ENCODE peak calls at places on chromosomes 7 and 10, in five cellular contexts. One of them, this sample, is unnamed.

GRCh38 chr7:112067205-112067604 is 139.0 kb downstream of the DOCK4 start:
- DNase-seq in OCI-LY7: no peak
- DNase-seq in fibroblast of mammary gland: no peak
- DNase-seq in transverse colon: no peak
- DNase-seq in A549: no peak
- DNase-seq in this sample: no peak

GRCh38 chr10:125073996-125074395 is 86.4 kb downstream of the CTBP2 start:
- DNase-seq in A549: no peak
- DNase-seq in fibroblast of mammary gland: no peak
- DNase-seq in OCI-LY7: no peak
- DNase-seq in transverse colon: no peak
- DNase-seq in this sample: no peak

GRCh38 chr7:92988941-92989540 is 128.7 kb downstream of the SAMD9 start:
- DNase-seq in fibroblast of mammary gland: peak
- DNase-seq in OCI-LY7: no peak
- DNase-seq in A549: no peak
- DNase-seq in transverse colon: no peak
- DNase-seq in this sample: no peak

GRCh38 chr7:17408245-17408903 is 109.9 kb downstream of the AHR start:
- DNase-seq in A549: peak
- DNase-seq in fibroblast of mammary gland: peak
- DNase-seq in transverse colon: peak
- DNase-seq in OCI-LY7: no peak
- DNase-seq in this sample: peak

GRCh38 chr7:33750177-33750576 is 155.2 kb upstream of the BMPER start:
- DNase-seq in fibroblast of mammary gland: peak
- DNase-seq in transverse colon: no peak
- DNase-seq in A549: no peak
- DNase-seq in OCI-LY7: no peak
- DNase-seq in this sample: no peak

GRCh38 chr7:12951397-12951801 is 264.0 kb downstream of the ARL4A start:
- DNase-seq in A549: peak
- DNase-seq in fibroblast of mammary gland: peak
- DNase-seq in OCI-LY7: no peak
- DNase-seq in transverse colon: no peak
- DNase-seq in this sample: no peak

GRCh38 chr7:128735433-128735832 is 3.7 kb upstream of the CALU start:
- DNase-seq in OCI-LY7: no peak
- DNase-seq in transverse colon: no peak
- DNase-seq in fibroblast of mammary gland: no peak
- DNase-seq in A549: no peak
- DNase-seq in this sample: no peak

GRCh38 chr10:47384148-47384921 is at the start of gene ZNF488:
- DNase-seq in fibroblast of mammary gland: peak
- DNase-seq in A549: peak
- DNase-seq in OCI-LY7: peak
- DNase-seq in transverse colon: peak
- DNase-seq in this sample: no peak

GRCh38 chr7:104482362-104483042 is 154.1 kb downstream of the LHFPL3 start:
- DNase-seq in fibroblast of mammary gland: no peak
- DNase-seq in transverse colon: peak
- DNase-seq in OCI-LY7: no peak
- DNase-seq in A549: no peak
- DNase-seq in this sample: no peak

GRCh38 chr10:43235070-43235900 is 31.6 kb downstream of the RASGEF1A start:
- DNase-seq in OCI-LY7: no peak
- DNase-seq in transverse colon: no peak
- DNase-seq in fibroblast of mammary gland: no peak
- DNase-seq in A549: no peak
- DNase-seq in this sample: no peak

GRCh38 chr7:6284055-6284400 is 11.6 kb upstream of the CYTH3 start:
- DNase-seq in transverse colon: no peak
- DNase-seq in OCI-LY7: no peak
- DNase-seq in fibroblast of mammary gland: peak
- DNase-seq in A549: peak
- DNase-seq in this sample: no peak

GRCh38 chr10:44982114-44982460 is 3.5 kb upstream of the DEPP1 start:
- DNase-seq in transverse colon: no peak
- DNase-seq in A549: no peak
- DNase-seq in OCI-LY7: no peak
- DNase-seq in fibroblast of mammary gland: peak
- DNase-seq in this sample: no peak

GRCh38 chr7:74083117-74083876 is at the start of gene LIMK1:
- DNase-seq in fibroblast of mammary gland: peak
- DNase-seq in OCI-LY7: peak
- DNase-seq in A549: peak
- DNase-seq in transverse colon: peak
- DNase-seq in this sample: no peak

GRCh38 chr7:15845868-15846267 is 159.4 kb upstream of the MEOX2 start:
- DNase-seq in A549: no peak
- DNase-seq in transverse colon: no peak
- DNase-seq in fibroblast of mammary gland: no peak
- DNase-seq in OCI-LY7: no peak
- DNase-seq in this sample: no peak

GRCh38 chr7:42678315-42678714 is 233.6 kb downstream of the C7orf25 start:
- DNase-seq in transverse colon: no peak
- DNase-seq in OCI-LY7: no peak
- DNase-seq in fibroblast of mammary gland: peak
- DNase-seq in A549: no peak
- DNase-seq in this sample: peak

GRCh38 chr7:139181404-139181803 is 49.6 kb upstream of the UBN2 start:
- DNase-seq in fibroblast of mammary gland: peak
- DNase-seq in A549: no peak
- DNase-seq in OCI-LY7: no peak
- DNase-seq in transverse colon: no peak
- DNase-seq in this sample: no peak

GRCh38 chr7:148084138-148084537 is 506.4 kb upstream of the C7orf33 start:
- DNase-seq in transverse colon: peak
- DNase-seq in fibroblast of mammary gland: peak
- DNase-seq in OCI-LY7: peak
- DNase-seq in A549: peak
- DNase-seq in this sample: peak

GRCh38 chr10:79049931-79050895 is 18.6 kb upstream of the ZMIZ1 start:
- DNase-seq in fibroblast of mammary gland: no peak
- DNase-seq in transverse colon: no peak
- DNase-seq in A549: no peak
- DNase-seq in OCI-LY7: no peak
- DNase-seq in this sample: no peak

GRCh38 chr7:83882551-83882950 is 233.6 kb upstream of the SEMA3E start:
- DNase-seq in fibroblast of mammary gland: no peak
- DNase-seq in OCI-LY7: no peak
- DNase-seq in transverse colon: no peak
- DNase-seq in A549: no peak
- DNase-seq in this sample: no peak

GRCh38 chr7:6011541-6011940 is 2.5 kb downstream of the AIMP2 start:
- DNase-seq in OCI-LY7: no peak
- DNase-seq in A549: no peak
- DNase-seq in transverse colon: no peak
- DNase-seq in fibroblast of mammary gland: no peak
- DNase-seq in this sample: no peak

GRCh38 chr10:91974960-91975359 is 51.4 kb downstream of the BTAF1 start:
- DNase-seq in OCI-LY7: no peak
- DNase-seq in transverse colon: no peak
- DNase-seq in fibroblast of mammary gland: peak
- DNase-seq in A549: no peak
- DNase-seq in this sample: peak

GRCh38 chr7:93307131-93307660 is 75.0 kb downstream of the VPS50 start:
- DNase-seq in OCI-LY7: no peak
- DNase-seq in fibroblast of mammary gland: peak
- DNase-seq in transverse colon: no peak
- DNase-seq in A549: peak
- DNase-seq in this sample: peak

GRCh38 chr7:154167807-154168206 is 115.6 kb downstream of the DPP6 start:
- DNase-seq in fibroblast of mammary gland: no peak
- DNase-seq in OCI-LY7: no peak
- DNase-seq in A549: no peak
- DNase-seq in transverse colon: no peak
- DNase-seq in this sample: no peak

GRCh38 chr10:8095962-8096361 is 41.5 kb downstream of the GATA3 start:
- DNase-seq in fibroblast of mammary gland: no peak
- DNase-seq in transverse colon: no peak
- DNase-seq in A549: no peak
- DNase-seq in OCI-LY7: no peak
- DNase-seq in this sample: no peak

DNA sequence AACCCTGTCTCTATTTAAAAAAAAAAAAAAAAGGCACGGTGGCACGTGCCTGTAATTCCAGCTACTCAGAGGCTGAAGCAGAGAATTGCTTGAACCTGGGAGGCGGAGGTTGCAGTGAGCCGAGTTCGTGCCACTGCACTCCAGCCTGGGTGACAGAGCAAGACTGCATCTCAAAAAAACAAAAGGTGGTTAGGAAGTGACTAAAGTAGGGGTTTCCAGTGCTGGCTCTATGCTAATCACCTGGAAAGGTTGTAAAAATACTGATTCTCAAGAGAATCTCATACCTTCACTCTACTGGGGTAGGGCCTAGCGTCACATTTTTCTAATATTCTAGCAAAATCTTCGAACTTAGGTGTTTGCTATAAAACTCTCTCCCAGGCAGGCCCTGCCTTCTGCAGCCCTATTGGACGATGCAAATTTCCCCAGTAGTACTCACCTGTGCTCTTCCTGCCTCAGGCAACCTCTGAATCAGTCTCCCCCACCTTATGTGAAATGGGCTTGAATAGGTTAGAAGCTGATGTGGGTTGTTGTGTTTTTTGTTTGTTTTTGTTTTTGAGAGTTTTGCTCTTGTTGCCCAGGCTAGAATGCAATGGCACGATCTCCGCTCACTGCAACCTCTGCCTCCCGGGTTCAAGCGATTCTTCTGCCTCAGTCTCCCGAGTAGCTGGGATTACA is 3.5 kb downstream of the ZP3 start:
- DNase-seq in OCI-LY7: no peak
- DNase-seq in fibroblast of mammary gland: no peak
- DNase-seq in A549: no peak
- DNase-seq in transverse colon: no peak
- DNase-seq in this sample: no peak
- H3K4me3 ChIP-seq in OCI-LY7: no peak
- H3K4me3 ChIP-seq in fibroblast of mammary gland: no peak
- H3K4me3 ChIP-seq in A549: no peak
- H3K4me3 ChIP-seq in transverse colon: no peak
- H3K4me3 ChIP-seq in this sample: no peak

GRCh38 chr10:287814-288213 is 152.6 kb downstream of the ZMYND11 start:
- DNase-seq in fibroblast of mammary gland: no peak
- DNase-seq in OCI-LY7: no peak
- DNase-seq in transverse colon: no peak
- DNase-seq in A549: no peak
- DNase-seq in this sample: no peak
- TF ChIP-seq CTCF in fibroblast of mammary gland: peak
- TF ChIP-seq CTCF in OCI-LY7: peak
- TF ChIP-seq CTCF in transverse colon: no peak
- TF ChIP-seq CTCF in A549: peak
- TF ChIP-seq CTCF in this sample: peak

GRCh38 chr10:23172429-23172828 is 19.7 kb upstream of the PTF1A start:
- DNase-seq in transverse colon: no peak
- DNase-seq in A549: no peak
- DNase-seq in fibroblast of mammary gland: no peak
- DNase-seq in OCI-LY7: no peak
- DNase-seq in this sample: no peak

GRCh38 chr10:23173549-23174074 is 18.5 kb upstream of the PTF1A start:
- DNase-seq in transverse colon: no peak
- DNase-seq in fibroblast of mammary gland: no peak
- DNase-seq in A549: no peak
- DNase-seq in OCI-LY7: no peak
- DNase-seq in this sample: no peak

GRCh38 chr10:23171232-23171876 is 20.8 kb upstream of the PTF1A start:
- DNase-seq in transverse colon: no peak
- DNase-seq in fibroblast of mammary gland: peak
- DNase-seq in A549: no peak
- DNase-seq in OCI-LY7: no peak
- DNase-seq in this sample: no peak

GRCh38 chr10:23174075-23174973 is 17.8 kb upstream of the PTF1A start:
- DNase-seq in A549: no peak
- DNase-seq in transverse colon: no peak
- DNase-seq in OCI-LY7: no peak
- DNase-seq in fibroblast of mammary gland: no peak
- DNase-seq in this sample: no peak

DNA sequence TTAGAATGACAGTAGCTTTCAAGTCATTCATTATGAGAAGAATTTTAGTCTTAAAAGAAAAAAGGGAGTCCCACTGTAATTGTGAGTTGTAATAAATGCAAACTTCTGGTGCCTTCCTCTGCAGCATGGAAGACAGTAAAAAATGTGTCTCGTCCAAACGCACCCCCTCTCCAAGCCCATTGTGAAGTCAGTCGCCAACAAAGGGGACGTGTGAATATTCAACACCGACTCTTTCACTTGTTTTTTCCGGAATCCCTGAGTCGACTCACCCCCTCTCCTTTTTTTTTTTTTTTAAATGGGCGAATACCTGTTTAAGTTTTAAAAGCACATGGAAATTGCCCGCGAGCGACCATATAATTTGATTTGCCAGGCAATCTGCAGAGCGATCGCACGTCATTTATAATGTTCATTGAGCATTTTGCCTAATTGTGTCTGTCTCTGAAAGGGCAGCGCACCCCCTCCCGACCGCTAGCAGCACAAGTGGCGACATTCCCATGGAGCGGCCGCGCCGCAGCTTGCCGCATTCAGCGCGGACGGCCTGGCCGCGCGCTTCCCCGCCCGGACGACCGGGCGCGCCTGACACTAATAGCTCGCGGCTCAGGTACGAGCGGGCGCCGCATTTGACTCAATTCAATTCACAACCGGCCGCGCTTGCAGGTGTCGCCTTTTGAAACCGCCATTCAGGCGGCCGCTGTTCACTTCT is 19.1 kb upstream of the PTF1A start:
- DNase-seq in fibroblast of mammary gland: no peak
- DNase-seq in OCI-LY7: no peak
- DNase-seq in A549: no peak
- DNase-seq in transverse colon: no peak
- DNase-seq in this sample: no peak
- H3K4me3 ChIP-seq in fibroblast of mammary gland: no peak
- H3K4me3 ChIP-seq in OCI-LY7: no peak
- H3K4me3 ChIP-seq in A549: no peak
- H3K4me3 ChIP-seq in transverse colon: no peak
- H3K4me3 ChIP-seq in this sample: no peak

DNA sequence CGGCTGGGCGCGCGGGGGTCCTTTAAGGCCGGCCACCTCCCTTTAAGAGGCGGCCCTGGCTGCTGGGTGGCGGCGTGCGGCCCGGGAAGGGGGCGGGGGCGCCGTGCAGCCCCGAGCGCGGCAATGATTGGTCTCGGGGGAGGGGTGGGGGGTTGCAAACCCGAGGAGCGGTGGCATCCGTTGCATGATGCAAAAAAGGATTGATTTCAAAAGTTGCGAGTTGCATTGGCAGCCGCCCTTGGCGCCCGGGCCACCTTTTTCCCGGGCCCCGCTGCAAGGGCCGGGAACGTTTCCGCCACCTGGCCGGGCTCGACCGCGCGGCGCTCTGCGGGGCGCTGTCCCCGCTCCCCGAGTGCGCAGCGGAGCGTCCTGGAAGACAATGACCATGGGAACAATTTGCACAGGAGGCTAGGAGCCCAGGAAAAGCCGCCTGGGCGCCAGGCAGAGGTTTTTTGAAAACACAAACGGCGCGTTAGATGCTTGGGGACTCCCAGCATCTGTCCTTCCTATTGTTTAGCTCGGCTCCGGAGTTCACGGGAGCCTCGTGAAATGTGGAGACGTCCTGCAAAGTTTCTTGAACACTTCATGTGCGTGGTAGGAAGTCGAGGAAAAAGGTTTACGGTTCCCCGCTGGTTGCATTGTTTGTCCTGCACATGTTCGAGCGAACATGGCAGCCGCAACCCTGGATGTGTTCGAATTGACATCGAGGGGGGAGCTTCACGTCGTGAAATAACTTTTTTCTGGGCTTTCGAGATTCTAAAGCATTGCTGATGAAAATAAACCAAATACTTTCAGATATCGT is at the start of gene SEPHS1:
- DNase-seq in fibroblast of mammary gland: peak
- DNase-seq in transverse colon: peak
- DNase-seq in OCI-LY7: peak
- DNase-seq in A549: peak
- DNase-seq in this sample: no peak
- TF ChIP-seq CTCF in fibroblast of mammary gland: no peak
- TF ChIP-seq CTCF in transverse colon: peak
- TF ChIP-seq CTCF in OCI-LY7: peak
- TF ChIP-seq CTCF in A549: peak
- TF ChIP-seq CTCF in this sample: no peak